ENCODE peak calls at places on chromosome 12, in seven cellular contexts. E is CD4-positive, alpha-beta T cell; W is H9; Y is substantia nigra; F is stomach; N is naive thymus-derived CD4-positive, alpha-beta T cell; U is pancreas. K is an unnamed sample.

GRCh38 chr12:45235087-45236025 is 19.5 kb downstream of the ANO6 start:
- DNase-seq in U (peak; percentile 58), N (no peak), Y (no peak), F (no peak), W (peak; percentile 80), E (no peak), K (no peak)

GRCh38 chr12:103785243-103786031 is 55.6 kb downstream of the NT5DC3 start:
- DNase-seq in E (no peak), W (no peak), Y (no peak), N (no peak), F (no peak), U (no peak), K (no peak)

GRCh38 chr12:99772274-99772673 is 124.7 kb downstream of the GARIN6 start:
- DNase-seq in E (no peak), F (no peak), N (no peak), Y (no peak), U (no peak), W (no peak), K (no peak)

GRCh38 chr12:12592930-12593329 is 18.7 kb upstream of the CREBL2 start:
- DNase-seq in N (no peak), F (no peak), Y (no peak), U (no peak), W (no peak), E (no peak), K (no peak)

GRCh38 chr12:18275974-18276373 is 14.7 kb downstream of the PIK3C2G start:
- DNase-seq in Y (no peak), W (no peak), F (no peak), N (no peak), U (no peak), E (no peak), K (no peak)

GRCh38 chr12:82650627-82651337 is 35.9 kb upstream of the TMTC2 start:
- DNase-seq in F (peak; percentile 48), W (no peak), N (no peak), U (no peak), E (no peak), Y (no peak), K (peak; percentile 88)

GRCh38 chr12:97572220-97572619 is 109.6 kb downstream of the RMST start:
- DNase-seq in U (no peak), E (no peak), W (no peak), N (no peak), F (no peak), Y (no peak), K (no peak)

GRCh38 chr12:47988073-47989022 is 15.9 kb downstream of the COL2A1 start:
- DNase-seq in N (no peak), W (peak; percentile 63), Y (no peak), F (no peak), U (no peak), E (no peak), K (no peak)

GRCh38 chr12:27434673-27435565 is 11.6 kb upstream of the SMCO2 start:
- DNase-seq in E (no peak), N (peak; percentile 23), F (no peak), W (no peak), U (no peak), Y (no peak), K (no peak)

GRCh38 chr12:851913-852312 is 97.6 kb downstream of the RAD52 start:
- DNase-seq in N (no peak), W (no peak), U (no peak), F (no peak), E (no peak), Y (no peak), K (no peak)

GRCh38 chr12:116116650-116117424 is 160.7 kb downstream of the MED13L start:
- DNase-seq in F (no peak), E (no peak), U (no peak), N (no peak), Y (no peak), W (no peak), K (no peak)

GRCh38 chr12:103279444-103279843 is 216.3 kb downstream of the C12orf42 start:
- DNase-seq in W (no peak), N (no peak), F (no peak), Y (no peak), E (no peak), U (no peak), K (no peak)

GRCh38 chr12:43098766-43099550 is 453.0 kb downstream of the ADAMTS20 start:
- DNase-seq in U (no peak), Y (no peak), E (no peak), W (no peak), N (no peak), F (no peak), K (no peak)

GRCh38 chr12:47715393-47715876 is 9.6 kb upstream of the RPAP3 start:
- DNase-seq in N (peak; percentile 79), W (peak; percentile 79), E (peak; percentile 78), F (peak; percentile 82), U (no peak), Y (peak; percentile 78), K (peak; percentile 81)

GRCh38 chr12:107702106-107702505 is 16.5 kb downstream of the PWP1 start:
- DNase-seq in W (no peak), N (no peak), E (no peak), Y (no peak), F (no peak), U (no peak), K (no peak)

GRCh38 chr12:46946137-46946536 is 120.3 kb upstream of the SLC38A4 start:
- DNase-seq in Y (no peak), F (no peak), U (no peak), W (no peak), E (no peak), N (no peak), K (no peak)

GRCh38 chr12:56150563-56150962 is 1.8 kb upstream of the MYL6B start:
- DNase-seq in F (no peak), W (no peak), E (no peak), N (no peak), Y (no peak), U (no peak), K (no peak)

GRCh38 chr12:7114008-7114407 is 5.0 kb upstream of the C1RL start:
- DNase-seq in Y (no peak), U (peak; percentile 30), F (no peak), N (no peak), W (no peak), E (no peak), K (no peak)

GRCh38 chr12:54680374-54680773 is 32.2 kb upstream of the DCD start:
- DNase-seq in Y (no peak), W (peak; percentile 89), E (no peak), U (no peak), N (no peak), F (peak; percentile 37), K (peak; percentile 23)

GRCh38 chr12:54129028-54129903 is 59.5 kb downstream of the SMUG1 start:
- DNase-seq in U (no peak), F (no peak), Y (no peak), E (no peak), W (no peak), N (no peak), K (no peak)

GRCh38 chr12:114272071-114272470 is 133.9 kb downstream of the TBX5 start:
- DNase-seq in U (no peak), E (no peak), Y (no peak), N (no peak), F (no peak), W (no peak), K (no peak)

DNA sequence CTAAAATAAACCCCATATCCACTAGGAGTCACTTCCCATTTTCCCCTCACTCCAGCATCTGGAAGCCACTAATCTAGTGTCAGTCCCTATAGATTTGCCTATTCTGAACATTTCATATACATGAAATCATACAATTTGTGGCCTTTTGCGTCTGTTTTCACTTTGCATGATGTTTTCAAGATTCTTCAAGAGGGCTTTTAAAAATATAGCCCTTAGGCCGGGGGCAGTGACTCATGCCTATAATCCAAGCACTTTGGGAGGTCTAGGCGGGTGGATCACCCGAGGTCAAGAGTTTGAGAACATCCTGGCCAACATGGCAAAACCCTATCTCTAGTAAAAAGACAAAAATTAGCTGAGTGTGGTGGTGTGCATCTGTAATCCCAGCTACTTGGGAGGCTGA is 104.7 kb downstream of the VEZT start:
- DNase-seq in F (no peak), U (no peak), N (no peak), E (no peak), Y (no peak), W (no peak), K (no peak)
- H3K27ac ChIP-seq in F (no peak overlapping the region), U (no peak overlapping the region), N (no peak overlapping the region), E (no peak overlapping the region), Y (no peak overlapping the region), W (no peak overlapping the region), K (no peak overlapping the region)

DNA sequence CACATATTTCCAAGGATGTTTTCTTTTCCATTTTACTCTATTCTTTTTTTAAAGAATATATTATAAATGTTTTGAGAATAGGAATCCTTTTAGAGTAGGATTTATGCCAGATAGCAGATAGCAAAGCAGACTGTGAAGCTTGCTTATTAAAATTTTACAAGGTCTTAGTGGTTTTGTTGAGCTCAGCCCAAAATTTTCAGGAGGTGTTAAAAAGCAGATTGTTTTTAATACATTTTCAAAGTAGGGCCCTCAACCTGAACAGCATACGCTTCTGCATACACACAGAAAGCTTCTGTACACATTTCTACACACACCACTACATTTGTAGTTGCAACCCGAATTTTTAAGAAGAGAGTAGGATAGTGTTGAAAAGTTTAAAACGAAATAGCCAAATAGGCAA is 151.0 kb downstream of the EPS8 start:
- DNase-seq in Y (no peak), N (no peak), E (no peak), U (no peak), F (no peak), W (no peak), K (no peak)
- H3K27ac ChIP-seq in Y (no peak overlapping the region), N (no peak overlapping the region), E (no peak overlapping the region), U (no peak overlapping the region), F (no peak overlapping the region), W (no peak overlapping the region), K (no peak overlapping the region)

DNA sequence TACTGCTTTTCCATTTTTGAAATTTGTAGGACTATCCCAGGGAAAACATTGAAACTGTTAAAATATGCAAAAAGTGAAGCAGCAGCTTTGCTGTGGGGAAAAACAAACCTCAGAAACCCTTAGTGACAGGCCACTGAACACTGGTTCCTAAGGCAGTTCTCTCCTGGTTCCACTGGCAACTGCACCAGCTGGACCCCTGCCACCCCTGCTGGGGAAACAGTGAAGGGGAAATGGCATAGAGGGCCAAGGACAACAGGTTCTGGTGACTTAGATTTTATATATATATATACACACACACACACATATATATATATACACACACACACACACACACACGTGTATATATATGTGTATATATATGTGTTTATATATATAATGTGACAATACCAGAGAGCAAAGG is 16.2 kb upstream of the KRT7 start:
- DNase-seq in F (peak; percentile 68), U (peak; percentile 78), E (no peak), W (no peak), Y (no peak), N (no peak), K (no peak)
- H3K27ac ChIP-seq in F (peak overlapping the region; percentile 49), U (peak overlapping the region; percentile 51), E (no peak overlapping the region), W (no peak overlapping the region), Y (no peak overlapping the region), N (no peak overlapping the region), K (no peak overlapping the region)

GRCh38 chr12:14842315-14842714 is 1.0 kb downstream of the ART4 start:
- DNase-seq in U (no peak), E (no peak), F (no peak), W (no peak), Y (no peak), N (no peak), K (no peak)
- H3K27ac ChIP-seq in U (peak overlapping the region; percentile 82), E (no peak overlapping the region), F (peak overlapping the region; percentile 57), W (no peak overlapping the region), Y (no peak overlapping the region), N (no peak overlapping the region), K (no peak overlapping the region)

K was measured in colonic mucosa.